ENCODE peak calls at places on chromosomes 2 and 18, in ten cellular contexts. B is astrocyte of the spinal cord, Z is IMR-90, P is epithelial cell of esophagus, J is kidney epithelial cell, N is AG04450, Q is astrocyte of the cerebellum, U is NB4, C is fibroblast of lung, E is HFF-Myc. V is an unnamed sample.
A peak's percentile ranks its signal among the peaks of the same experiment; 100 is the strongest.

GRCh38 chr2:46825958-46826897 is 89.4 kb downstream of the MCFD2 start:
- DNase-seq in Z (peak; percentile 85), B (peak; percentile 68), N (no peak), J (no peak), C (peak; percentile 86), P (no peak), E (no peak), U (no peak), Q (no peak), V (no peak)

GRCh38 chr2:180443896-180444295 is 436.8 kb upstream of the CWC22 start:
- DNase-seq in Q (no peak), C (no peak), Z (no peak), N (no peak), U (peak; percentile 41), P (peak; percentile 87), E (no peak), J (no peak), B (no peak), V (no peak)

GRCh38 chr2:73339171-73339678 is 45.9 kb upstream of the EGR4 start:
- DNase-seq in B (no peak), Z (no peak), U (no peak), C (no peak), E (no peak), Q (no peak), N (no peak), J (no peak), P (no peak), V (no peak)

GRCh38 chr18:54805571-54806334 is 22.5 kb upstream of the RAB27B start:
- DNase-seq in J (peak; percentile 54), Z (peak; percentile 87), C (peak; percentile 94), Q (no peak), N (peak; percentile 32), B (peak; percentile 91), U (peak; percentile 91), P (peak; percentile 46), E (peak; percentile 25), V (no peak)

GRCh38 chr2:202064206-202064880 is 8.7 kb upstream of the KIAA2012 start:
- DNase-seq in E (peak; percentile 82), U (peak; percentile 16), Z (peak; percentile 94), N (peak; percentile 67), Q (peak; percentile 99), P (peak; percentile 33), J (peak; percentile 71), B (peak; percentile 98), C (peak; percentile 99), V (no peak)

GRCh38 chr2:15159751-15160177 is 401.4 kb downstream of the NBAS start:
- DNase-seq in J (no peak), P (peak; percentile 53), B (peak; percentile 54), Z (peak; percentile 66), Q (peak; percentile 32), N (peak; percentile 23), U (peak; percentile 66), E (peak; percentile 35), C (peak; percentile 63), V (no peak)

GRCh38 chr2:42036413-42036812 is 11.4 kb upstream of the PKDCC start:
- DNase-seq in C (no peak), Z (no peak), U (no peak), Q (no peak), J (no peak), B (no peak), N (no peak), E (no peak), P (no peak), V (no peak)

GRCh38 chr2:176038694-176039093 is 36.6 kb upstream of the LNPK start:
- DNase-seq in Z (no peak), U (no peak), Q (no peak), B (no peak), N (no peak), C (no peak), P (no peak), J (no peak), E (no peak), V (no peak)

GRCh38 chr18:37419866-37420265 is 145.7 kb downstream of the CELF4 start:
- DNase-seq in N (no peak), E (no peak), P (no peak), U (no peak), J (no peak), Z (no peak), C (no peak), Q (no peak), B (no peak), V (no peak)

GRCh38 chr18:73458186-73458964 is 590.6 kb upstream of the NETO1 start:
- DNase-seq in Q (no peak), U (no peak), B (no peak), J (no peak), N (no peak), E (no peak), Z (peak; percentile 15), P (peak; percentile 4), C (peak; percentile 43), V (no peak)

GRCh38 chr2:111209045-111209514 is 88.4 kb downstream of the BCL2L11 start:
- DNase-seq in C (peak; percentile 95), P (peak; percentile 61), U (peak; percentile 29), N (peak; percentile 68), B (peak; percentile 87), E (peak; percentile 21), Q (peak; percentile 85), Z (peak; percentile 93), J (peak; percentile 81), V (peak; percentile 85)

GRCh38 chr2:67938053-67938452 is 124.8 kb downstream of the C1D start:
- DNase-seq in Q (no peak), N (no peak), P (peak; percentile 14), U (no peak), Z (no peak), B (peak; percentile 12), E (no peak), C (no peak), J (no peak), V (no peak)

GRCh38 chr2:72576861-72577260 is 249.0 kb downstream of the EXOC6B start:
- DNase-seq in N (no peak), B (peak; percentile 44), J (no peak), U (no peak), Q (no peak), P (no peak), C (peak; percentile 70), Z (peak; percentile 53), E (no peak), V (no peak)

GRCh38 chr2:239569401-239570090 is 168.7 kb upstream of the HDAC4 start:
- DNase-seq in P (no peak), N (no peak), J (no peak), Q (no peak), Z (no peak), B (no peak), E (no peak), U (peak; percentile 60), C (peak; percentile 2), V (no peak)

GRCh38 chr18:32669549-32670165 is 103.2 kb downstream of the KLHL14 start:
- DNase-seq in N (no peak), U (peak; percentile 3), Q (no peak), Z (no peak), J (no peak), E (no peak), C (no peak), B (no peak), P (no peak), V (no peak)

GRCh38 chr2:203667838-203668237 is 38.6 kb upstream of the CD28 start:
- DNase-seq in N (no peak), B (no peak), Z (no peak), U (no peak), P (no peak), Q (no peak), C (no peak), E (no peak), J (no peak), V (no peak)

DNA sequence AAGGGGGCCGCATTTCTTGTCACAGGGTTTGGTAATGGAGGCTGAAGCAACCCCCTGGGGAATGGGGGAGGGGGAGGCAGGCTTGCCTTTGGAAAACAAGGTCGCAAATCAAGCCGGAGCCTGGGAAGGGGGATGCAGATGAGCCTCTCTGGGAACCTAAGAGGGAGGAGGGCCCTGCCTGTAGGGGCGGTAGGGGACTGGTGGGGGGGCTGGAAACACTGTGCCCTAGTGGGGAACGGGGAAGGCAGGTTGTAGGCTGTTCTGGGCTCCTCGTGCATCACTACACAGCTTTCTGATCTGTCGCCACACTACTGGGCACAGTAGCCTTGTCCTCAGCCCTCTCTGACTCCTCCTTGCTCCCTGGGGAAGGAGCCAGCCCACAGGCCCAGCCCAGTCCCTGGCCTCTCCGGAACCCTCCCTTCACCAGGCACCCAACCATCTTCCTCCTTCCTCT is 170.3 kb upstream of the SMAD2 start:
- DNase-seq in Z (no peak), B (no peak), E (no peak), N (no peak), J (no peak), Q (no peak), P (no peak), C (no peak), U (peak; percentile 71), V (no peak)
- TF ChIP-seq CTCF in Z (no peak), B (no peak), E (no peak), N (no peak), J (peak; percentile 3), Q (no peak), P (no peak), C (no peak), U (no peak), V (no peak)

DNA sequence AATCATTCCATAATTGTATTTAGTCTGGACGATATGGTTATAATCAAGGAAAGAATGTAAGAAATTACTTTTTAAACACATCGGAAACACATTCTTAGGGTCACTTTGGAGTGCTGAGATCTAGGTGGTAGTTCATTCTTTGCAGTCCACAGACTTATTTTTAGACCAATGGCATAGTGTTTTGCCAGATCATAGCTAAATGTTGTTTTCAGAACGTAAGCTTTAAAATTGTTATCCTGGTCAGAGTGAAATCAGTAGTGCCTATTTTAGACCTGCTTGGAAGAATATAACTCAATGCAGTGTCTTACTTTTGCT is 4.3 kb downstream of the MYL12A start:
- DNase-seq in N (no peak), U (no peak), J (no peak), E (no peak), Z (peak; percentile 37), B (no peak), P (no peak), Q (no peak), C (peak; percentile 69), V (no peak)
- H3K4me3 ChIP-seq in N (no peak overlapping the region), U (no peak overlapping the region), J (no peak overlapping the region), E (no peak overlapping the region), Z (peak overlapping the region; percentile 14), B (no peak overlapping the region), P (no peak overlapping the region), Q (no peak overlapping the region), C (no peak overlapping the region), V (no peak overlapping the region)

GRCh38 chr18:58581265-58581664 is 47.6 kb downstream of the ALPK2 start:
- DNase-seq in P (peak; percentile 80), B (peak; percentile 97), Q (peak; percentile 97), N (peak; percentile 66), J (no peak), C (peak; percentile 97), E (no peak), U (no peak), Z (peak; percentile 92), V (no peak)
- TF ChIP-seq CTCF in P (no peak), B (peak; percentile 14), Q (no peak), N (peak; percentile 39), J (peak; percentile 20), C (no peak), E (peak; percentile 19), U (no peak), Z (peak; percentile 25), V (no peak)

DNA sequence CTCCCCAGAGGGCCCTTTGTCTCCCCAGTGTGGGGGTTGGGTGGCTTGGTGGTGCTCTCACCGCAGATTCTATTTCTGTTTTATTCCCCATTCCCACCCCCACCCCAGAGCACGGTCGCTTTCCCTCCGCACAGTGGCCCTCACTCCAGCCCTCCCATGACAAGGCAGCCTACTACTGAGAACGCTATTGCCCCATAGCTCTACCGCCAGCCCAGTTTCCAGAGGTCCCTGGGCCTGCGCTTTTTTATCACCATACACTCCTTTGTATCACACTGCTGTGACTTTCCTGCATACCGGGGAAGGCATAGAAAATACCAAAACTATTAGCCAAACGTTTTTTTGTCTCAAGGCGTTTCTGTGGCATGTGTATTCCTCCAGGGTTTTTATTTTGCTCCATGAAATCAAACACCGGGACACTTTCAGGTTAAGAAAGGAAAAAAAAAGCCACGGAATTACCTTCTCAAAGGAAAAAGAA is 1.4 kb downstream of the AMER3 start:
- DNase-seq in B (no peak), N (no peak), P (no peak), C (no peak), Z (no peak), E (no peak), J (no peak), Q (no peak), U (no peak), V (no peak)
- H3K4me3 ChIP-seq in B (no peak overlapping the region), N (no peak overlapping the region), P (no peak overlapping the region), C (no peak overlapping the region), Z (no peak overlapping the region), E (no peak overlapping the region), J (no peak overlapping the region), Q (no peak overlapping the region), U (no peak overlapping the region), V (no peak overlapping the region)

V was measured in GM12864.